ENCODE peak calls at places on chromosomes 4 and X, in four cellular contexts. V is CD4-positive, CD25-positive, alpha-beta regulatory T cell; X is hepatocyte; A is cardiac muscle cell. F is an unnamed sample. For H3K27me3, the result is how much of the 10 kb centered on the place peaks cover.

GRCh38 chr4:72391281-72391680 is 177.7 kb downstream of the ADAMTS3 start:
- DNase-seq in V (no peak), X (no peak), A (peak), F (no peak)

GRCh38 chr4:2069161-2069971 is 10.2 kb downstream of the NAT8L start:
- DNase-seq in A (no peak), X (no peak), V (no peak), F (no peak)

GRCh38 chrX:1727531-1728027 is 112.7 kb downstream of the ASMT start:
- DNase-seq in A (no peak), X (peak), V (no peak), F (no peak)

GRCh38 chr4:66229885-66230284 is 559.6 kb upstream of the EPHA5 start:
- DNase-seq in V (no peak), X (no peak), A (no peak), F (no peak)

GRCh38 chr4:75708218-75708691 is 16.1 kb upstream of the USO1 start:
- DNase-seq in A (no peak), X (peak), V (no peak), F (no peak)

GRCh38 chr4:26248647-26249046 is 72.2 kb upstream of the RBPJ start:
- DNase-seq in V (no peak), X (no peak), A (peak), F (no peak)

GRCh38 chr4:52212751-52213150 is 161.6 kb downstream of the SPATA18 start:
- DNase-seq in V (no peak), X (no peak), A (no peak), F (no peak)

GRCh38 chr4:129254126-129254525 is 158.2 kb downstream of the C4orf33 start:
- DNase-seq in X (no peak), V (no peak), A (no peak), F (no peak)

GRCh38 chr4:23972202-23972601 is 82.4 kb upstream of the PPARGC1A start:
- DNase-seq in V (no peak), A (no peak), X (no peak), F (no peak)

GRCh38 chr4:184748251-184748652 is 14.4 kb upstream of the CENPU start:
- DNase-seq in V (no peak), A (no peak), X (peak), F (no peak)

GRCh38 chrX:1378306-1378758 is 13.6 kb downstream of the SLC25A6 start:
- DNase-seq in A (no peak), V (no peak), X (no peak), F (no peak)

GRCh38 chr4:107780665-107781064 is 44.1 kb upstream of the SGMS2 start:
- DNase-seq in A (no peak), V (no peak), X (no peak), F (no peak)

GRCh38 chr4:147381749-147382148 is 99.1 kb upstream of the EDNRA start:
- DNase-seq in X (no peak), A (no peak), V (no peak), F (no peak)

GRCh38 chrX:12890467-12890866 is 16.0 kb upstream of the TLR8 start:
- DNase-seq in V (no peak), X (no peak), A (peak), F (no peak)

GRCh38 chr4:87103086-87103485 is 117.3 kb downstream of the KLHL8 start:
- DNase-seq in V (no peak), X (no peak), A (peak), F (no peak)

GRCh38 chr4:26905172-26905571 is 44.5 kb downstream of the STIM2 start:
- DNase-seq in X (no peak), V (no peak), A (no peak), F (no peak)

GRCh38 chrX:104568304-104568915 is 2.4 kb downstream of the IL1RAPL2 start:
- DNase-seq in A (no peak), X (no peak), V (no peak), F (no peak)

GRCh38 chr4:26238782-26239647 is 81.8 kb upstream of the RBPJ start:
- DNase-seq in X (peak), A (peak), V (no peak), F (peak)

GRCh38 chr4:53705151-53705764 is 114.0 kb upstream of the LNX1 start:
- DNase-seq in V (no peak), X (no peak), A (no peak), F (no peak)

GRCh38 chr4:149951501-149951900 is 126.7 kb upstream of the DCLK2 start:
- DNase-seq in X (no peak), A (no peak), V (no peak), F (peak)

GRCh38 chr4:3867403-3868100 is 101.4 kb downstream of the ADRA2C start:
- DNase-seq in V (no peak), X (no peak), A (no peak), F (no peak)

GRCh38 chr4:3869661-3870566 is 103.7 kb downstream of the ADRA2C start:
- DNase-seq in X (no peak), V (no peak), A (no peak), F (peak)

GRCh38 chr4:3870567-3870962 is 104.4 kb downstream of the ADRA2C start:
- DNase-seq in A (no peak), V (no peak), X (no peak), F (no peak)

GRCh38 chr4:3868146-3868840 is 102.1 kb downstream of the ADRA2C start:
- DNase-seq in V (no peak), X (peak), A (no peak), F (no peak)

DNA sequence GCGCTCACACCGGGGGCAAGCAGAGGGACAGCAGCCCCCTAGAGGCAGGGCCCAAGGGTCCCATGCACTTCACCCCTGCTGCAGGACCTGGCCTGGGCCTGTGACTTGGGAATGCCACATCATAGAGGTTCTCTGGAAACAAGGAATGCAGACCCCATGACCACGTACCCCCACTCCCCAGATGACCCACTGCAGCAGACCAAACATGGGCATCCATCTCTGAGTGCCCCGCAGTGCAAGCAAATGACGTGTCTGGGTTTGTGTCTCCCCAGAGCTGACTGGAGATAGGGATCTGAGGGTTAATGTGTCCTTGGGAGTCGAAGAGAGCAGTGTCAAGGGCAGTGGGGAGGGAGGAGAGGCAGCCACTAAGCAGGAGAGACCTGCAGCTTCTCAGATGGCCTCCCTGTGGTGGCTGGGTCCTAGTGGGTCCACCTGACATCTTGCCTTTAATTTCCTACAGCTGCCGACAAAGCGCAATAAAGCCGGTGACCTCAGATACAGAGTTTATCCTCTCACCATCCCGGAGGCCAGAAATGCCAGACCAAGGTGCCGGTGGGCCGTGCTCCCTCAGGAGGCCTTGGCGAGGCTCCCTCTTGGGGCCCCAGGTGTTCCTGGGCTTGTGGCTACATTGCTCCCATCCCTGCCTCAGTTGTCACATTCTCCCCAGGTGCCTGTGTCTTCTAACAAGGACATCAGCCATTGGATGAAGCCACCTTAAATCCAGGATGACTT is 102.8 kb downstream of the ADRA2C start:
- DNase-seq in A (no peak), X (no peak), V (no peak), F (no peak)
- H3K27me3 ChIP-seq in A (half or more), X (under half), V (under half), F (under half)

DNA sequence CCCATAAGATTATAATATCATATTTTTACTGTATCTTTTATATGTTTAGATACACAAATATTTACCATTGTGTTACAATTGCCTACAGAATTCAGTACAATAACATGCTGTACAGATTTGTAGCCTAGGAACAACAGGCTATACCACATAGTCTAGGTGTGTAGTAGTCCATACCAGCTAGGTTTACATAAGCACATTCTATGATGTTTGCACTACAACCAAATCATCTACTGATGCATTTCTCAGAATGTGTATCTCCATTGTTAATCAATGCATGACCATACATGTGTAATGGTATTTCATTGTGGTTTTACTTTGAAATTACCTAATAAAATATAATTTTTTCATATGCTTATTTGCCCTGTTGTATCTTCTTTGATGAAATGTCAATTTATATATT is 288.1 kb upstream of the PCDH10 start:
- DNase-seq in X (no peak), A (no peak), V (no peak), F (no peak)
- H3K27me3 ChIP-seq in X (under half), A (under half), V (under half), F (under half)

DNA sequence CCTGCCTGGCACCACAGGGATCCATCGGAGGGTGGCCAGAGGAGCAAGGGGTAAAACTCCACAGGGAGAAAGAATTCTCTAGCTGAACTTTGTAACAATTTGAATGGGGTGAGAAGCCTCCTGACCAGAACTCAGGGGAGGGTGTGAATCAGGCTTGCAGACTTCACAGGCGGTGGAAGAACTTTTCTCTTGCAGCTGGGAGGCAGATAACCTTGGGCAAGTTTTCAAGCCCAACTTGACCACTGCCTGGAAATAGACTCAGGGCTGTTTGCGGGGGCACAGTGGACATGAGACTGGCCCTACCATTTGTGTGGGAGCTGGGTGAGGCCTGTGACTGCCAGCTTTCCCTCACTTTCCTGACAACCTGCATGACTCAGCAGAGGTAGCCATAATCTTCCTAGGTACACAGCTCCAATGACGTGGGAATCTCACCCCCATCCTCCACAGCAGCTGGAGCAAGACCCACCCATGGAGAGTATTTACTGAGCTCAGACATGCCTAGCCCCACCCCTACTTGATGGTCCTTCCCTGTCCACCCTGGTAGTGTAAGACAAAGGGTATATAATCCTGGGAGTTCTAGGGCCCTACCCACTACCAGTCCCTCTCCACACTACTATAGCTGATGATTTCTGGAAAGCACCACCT is 210.0 kb upstream of the AGTR2 start:
- DNase-seq in V (no peak), X (peak), A (no peak), F (no peak)
- H3K27me3 ChIP-seq in V (under half), X (under half), A (under half), F (under half)

GRCh38 chr4:5905714-5906113 is 12.8 kb upstream of the CRMP1 start:
- DNase-seq in V (no peak), X (no peak), A (no peak), F (no peak)
- H3K27me3 ChIP-seq in V (under half), X (under half), A (under half), F (under half)

DNA sequence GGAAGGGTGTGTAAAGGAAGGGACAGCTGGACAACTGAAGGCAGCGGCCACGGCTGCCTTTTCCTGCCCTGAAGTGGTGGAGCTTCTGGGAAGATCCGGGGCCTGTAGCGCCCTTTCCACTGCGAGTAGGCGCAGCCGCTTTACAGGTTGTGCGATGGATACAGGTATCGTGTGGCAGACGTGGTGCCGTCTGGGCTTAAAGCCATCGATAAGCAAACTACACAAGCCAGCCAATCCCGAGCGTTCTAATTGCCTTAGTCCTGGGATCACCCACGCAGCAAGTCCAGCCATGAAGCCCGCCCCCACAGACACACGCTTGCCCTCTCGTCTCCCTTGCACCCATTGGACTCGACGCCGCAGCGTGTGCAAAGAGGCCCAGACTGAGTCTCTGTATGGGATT is 15.4 kb downstream of the NKX6-1 start:
- DNase-seq in X (no peak), A (no peak), V (no peak), F (no peak)
- H3K27me3 ChIP-seq in X (half or more), A (half or more), V (under half), F (under half)

DNA sequence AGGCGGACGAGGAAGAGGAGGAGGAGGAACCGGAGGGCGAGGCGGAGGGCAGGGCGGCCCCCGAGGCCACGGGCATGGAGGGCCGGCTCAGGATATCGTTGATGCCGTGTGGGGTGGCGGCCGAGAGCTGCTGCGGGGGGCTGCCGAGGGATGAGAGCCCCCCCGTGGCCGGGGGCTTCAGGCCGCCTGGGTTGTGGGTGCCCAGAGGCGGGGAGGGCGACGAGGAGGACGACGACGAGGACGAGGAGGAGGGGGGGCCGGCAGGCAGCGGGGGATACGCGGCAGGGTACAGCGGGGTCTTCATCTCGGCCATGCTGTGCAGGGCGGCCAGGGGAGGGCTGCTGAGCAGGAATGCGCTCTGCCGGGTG is 1.3 kb downstream of the NKX6-1 start:
- DNase-seq in V (no peak), A (no peak), X (no peak), F (no peak)
- H3K27me3 ChIP-seq in V (under half), A (half or more), X (half or more), F (under half)

DNA sequence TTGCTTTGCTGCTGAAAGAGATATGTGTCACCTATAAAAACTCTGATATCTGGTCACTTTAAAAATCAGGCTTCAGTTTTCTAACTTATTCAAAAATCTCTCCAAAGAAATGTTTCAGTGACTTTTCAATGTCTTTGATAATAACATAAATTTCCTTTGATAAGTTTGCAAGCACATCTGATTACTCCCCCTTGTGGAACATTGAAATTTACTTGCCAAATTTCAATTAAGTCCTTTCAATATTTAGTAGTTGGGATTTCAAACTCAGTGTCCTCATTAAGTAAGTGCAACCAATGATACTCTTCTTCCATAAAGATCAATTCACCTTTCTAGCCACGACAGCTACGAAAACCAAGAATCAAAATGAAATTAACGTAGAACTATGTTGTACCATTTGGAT is 151.3 kb upstream of the FAM47C start:
- DNase-seq in V (no peak), A (peak), X (no peak), F (no peak)
- H3K27me3 ChIP-seq in V (under half), A (under half), X (under half), F (under half)

GRCh38 chr4:822361-823092 is 3.4 kb downstream of the CPLX1 start:
- DNase-seq in V (no peak), A (no peak), X (no peak), F (no peak)
- H3K27me3 ChIP-seq in V (under half), A (half or more), X (under half), F (under half)

GRCh38 chrX:10278716-10279115 is 121.9 kb downstream of the CLCN4 start:
- DNase-seq in V (no peak), A (no peak), X (no peak), F (no peak)
- H3K27me3 ChIP-seq in V (under half), A (under half), X (under half), F (under half)

F was measured in HAP-1.